ENCODE peak calls at places on chromosomes 3 and 15, in seven cellular contexts. Y is frontal cortex; S is stimulated activated CD4-positive, alpha-beta T cell treated with anti-CD3 and anti-CD28 coated beads, Interleukin-2, amount 100 ng/mL, for 48 hours; R is nephron progenitor cell; T is EL; A is stimulated activated CD8-positive, alpha-beta memory T cell treated with anti-CD3 and anti-CD28 coated beads, Interleukin-7, amount 100 ng/mL, for 1 hour; O is ACHN. D is an unnamed sample.
A peak's percentile ranks its signal among the peaks of the same experiment; 100 is the strongest.

GRCh38 chr15:27673766-27674445 is 425.2 kb downstream of the OCA2 start:
- DNase-seq in Y (no peak), S (no peak), R (no peak), T (no peak), A (no peak), O (no peak), D (no peak)

GRCh38 chr3:124318014-124318413 is 326.1 kb upstream of the ROPN1 start:
- DNase-seq in Y (no peak), S (no peak), R (peak; percentile 26), T (no peak), A (no peak), O (no peak), D (no peak)

GRCh38 chr15:99564221-99565030 is 1.4 kb upstream of the MEF2A start:
- DNase-seq in Y (peak; percentile 24), S (no peak), R (peak; percentile 10), T (peak; percentile 20), A (no peak), O (no peak), D (no peak)

GRCh38 chr3:134652409-134652831 is 1.6 kb upstream of the KY start:
- DNase-seq in Y (no peak), S (no peak), R (no peak), T (peak; percentile 58), A (no peak), O (no peak), D (peak; percentile 71)

GRCh38 chr3:119388577-119388976 is 74.8 kb downstream of the TMEM39A start:
- DNase-seq in Y (no peak), S (no peak), R (no peak), T (no peak), A (no peak), O (no peak), D (no peak)

GRCh38 chr3:197031315-197032285 is 2.0 kb upstream of the MELTF start:
- DNase-seq in Y (peak; percentile 55), S (peak; percentile 43), R (no peak), T (peak; percentile 99), A (no peak), O (peak; percentile 96), D (no peak)

GRCh38 chr3:184508938-184509337 is 52.6 kb upstream of the EPHB3 start:
- DNase-seq in Y (no peak), S (no peak), R (no peak), T (no peak), A (no peak), O (no peak), D (no peak)

GRCh38 chr15:73800662-73801345 is 47.7 kb upstream of the INSYN1 start:
- DNase-seq in Y (peak; percentile 55), S (no peak), R (no peak), T (peak; percentile 79), A (no peak), O (peak; percentile 29), D (no peak)

GRCh38 chr3:55467099-55467498 is 20.0 kb downstream of the WNT5A start:
- DNase-seq in Y (no peak), S (no peak), R (no peak), T (peak; percentile 72), A (no peak), O (no peak), D (no peak)

GRCh38 chr15:31160740-31161495 is 59.4 kb upstream of the TRPM1 start:
- DNase-seq in Y (no peak), S (no peak), R (no peak), T (no peak), A (no peak), O (no peak), D (no peak)

GRCh38 chr3:127665586-127665985 is 7.2 kb upstream of the ABTB1 start:
- DNase-seq in Y (no peak), S (no peak), R (no peak), T (peak; percentile 47), A (no peak), O (no peak), D (no peak)

GRCh38 chr3:123028233-123028828 is 768 bp upstream of the SEMA5B start:
- DNase-seq in Y (peak; percentile 73), S (no peak), R (peak; percentile 34), T (peak; percentile 75), A (no peak), O (peak; percentile 66), D (no peak)

GRCh38 chr3:172607305-172608121 is 84.3 kb upstream of the TNFSF10 start:
- DNase-seq in Y (no peak), S (no peak), R (no peak), T (peak; percentile 87), A (no peak), O (peak; percentile 76), D (no peak)

GRCh38 chr3:187743195-187744141 is 1.8 kb downstream of the BCL6 start:
- DNase-seq in Y (no peak), S (peak; percentile 56), R (peak; percentile 56), T (peak; percentile 69), A (no peak), O (peak; percentile 29), D (no peak)

GRCh38 chr15:97652700-97653167 is 307.8 kb upstream of the ARRDC4 start:
- DNase-seq in Y (peak; percentile 7), S (no peak), R (peak; percentile 76), T (no peak), A (no peak), O (no peak), D (no peak)

GRCh38 chr3:44437800-44438199 is 39.7 kb downstream of the ZNF445 start:
- DNase-seq in Y (no peak), S (no peak), R (no peak), T (no peak), A (no peak), O (no peak), D (no peak)

GRCh38 chr3:127682576-127682975 is 9.8 kb downstream of the ABTB1 start:
- DNase-seq in Y (no peak), S (no peak), R (no peak), T (no peak), A (no peak), O (no peak), D (no peak)

GRCh38 chr15:33985287-33985686 is 17.0 kb downstream of the CHRM5 start:
- DNase-seq in Y (no peak), S (no peak), R (no peak), T (peak; percentile 82), A (no peak), O (peak; percentile 40), D (no peak)

GRCh38 chr3:71111784-71112440 is 471.6 kb downstream of the FOXP1 start:
- DNase-seq in Y (no peak), S (no peak), R (no peak), T (peak; percentile 93), A (no peak), O (peak; percentile 37), D (peak; percentile 28)